ENCODE peak calls at places on chromosome 10, in four cellular contexts. X is psoas muscle, U is heart right ventricle, V is esophagus squamous epithelium. O is an unnamed sample.

GRCh38 chr10:19930936-19931859 is 115.0 kb downstream of the PLXDC2 start:
- DNase-seq in U (no peak), V (no peak), X (no peak), O (no peak)

GRCh38 chr10:33334839-33335549 is 527 bp upstream of the NRP1 start:
- DNase-seq in U (peak; percentile 87), V (no peak), X (peak; percentile 86), O (no peak)

GRCh38 chr10:3931224-3931623 is 146.2 kb upstream of the KLF6 start:
- DNase-seq in X (no peak), V (no peak), U (no peak), O (no peak)

GRCh38 chr10:63409465-63410027 is 56.2 kb downstream of the JMJD1C start:
- DNase-seq in V (no peak), U (no peak), X (no peak), O (no peak)

GRCh38 chr10:88657901-88658300 is 6.3 kb upstream of the LIPF start:
- DNase-seq in X (no peak), V (no peak), U (no peak), O (no peak)

GRCh38 chr10:49798275-49798674 is 36.2 kb upstream of the OGDHL start:
- DNase-seq in U (no peak), V (no peak), X (no peak), O (no peak)

GRCh38 chr10:72272689-72273409 is 875 bp upstream of the DDIT4 start:
- DNase-seq in V (peak; percentile 57), X (peak; percentile 98), U (peak; percentile 89), O (peak; percentile 38)

GRCh38 chr10:128066954-128067382 is 59.3 kb downstream of the MKI67 start:
- DNase-seq in U (no peak), V (no peak), X (no peak), O (no peak)

GRCh38 chr10:32979041-32979440 is 21.0 kb upstream of the ITGB1 start:
- DNase-seq in X (no peak), U (no peak), V (no peak), O (no peak)

GRCh38 chr10:35456175-35456574 is 119.9 kb downstream of the CCNY start:
- DNase-seq in X (no peak), U (no peak), V (no peak), O (no peak)
- H3K36me3 ChIP-seq in X (no peaks in the 10 kb centered on the region), U (no peaks in the 10 kb centered on the region), V (no peaks in the 10 kb centered on the region), O (no peaks in the 10 kb centered on the region)

DNA sequence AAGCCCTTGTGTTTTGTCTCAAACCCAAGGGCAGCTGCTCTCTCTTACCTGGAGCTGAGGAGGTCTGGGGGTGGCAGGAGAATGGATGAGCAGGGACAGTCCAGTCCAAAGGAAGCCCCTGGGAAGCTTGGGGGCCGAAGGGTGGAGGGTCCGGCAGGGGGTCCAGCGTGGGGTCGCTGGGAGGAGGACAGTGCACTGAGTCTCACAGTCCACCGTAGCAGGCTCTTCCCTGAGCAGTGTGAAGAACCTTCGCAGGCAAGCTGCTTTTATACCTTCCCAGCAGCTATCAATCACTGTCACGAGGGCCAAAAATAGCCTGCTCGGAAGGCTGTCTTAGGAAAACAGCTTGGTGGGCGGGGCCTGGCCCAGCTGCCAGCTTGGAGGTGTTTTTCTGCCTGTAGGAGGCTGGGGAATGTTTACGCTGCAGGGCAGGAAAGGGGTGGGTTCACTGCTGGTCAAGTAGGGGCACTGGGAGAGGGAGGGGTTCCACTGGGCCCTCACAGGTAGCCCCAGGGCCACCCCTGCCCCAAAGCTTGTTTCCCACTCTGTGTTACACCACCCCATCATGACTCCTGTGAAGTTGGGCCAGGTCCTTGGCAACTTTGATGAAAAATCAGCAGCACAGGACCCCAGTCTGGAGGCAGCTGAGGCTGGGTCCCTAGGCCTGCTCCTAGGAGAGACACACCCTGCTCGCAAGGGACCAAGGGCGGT is at the start of gene DEPP1:
- DNase-seq in V (peak; percentile 19), X (peak; percentile 96), U (peak; percentile 94), O (no peak)
- H3K4me3 ChIP-seq in V (peak within 1 kb of the TSS; percentile 26), X (peak within 1 kb of the TSS; percentile 90), U (peak within 1 kb of the TSS; percentile 74), O (no peak within 1 kb of the TSS)

GRCh38 chr10:119139464-119140067 is 25.9 kb downstream of the SFXN4 start:
- DNase-seq in V (no peak), U (peak; percentile 9), X (no peak), O (peak; percentile 71)
- H3K4me1 ChIP-seq in V (no peaks in the 10 kb centered on the region), U (no peaks in the 10 kb centered on the region), X (peaks cover 4% of the 10 kb centered on the region), O (no peaks in the 10 kb centered on the region)

GRCh38 chr10:2380218-2380617 is 642.9 kb upstream of the ADARB2 start:
- DNase-seq in U (no peak), X (no peak), V (no peak), O (no peak)
- H3K36me3 ChIP-seq in U (no peaks in the 10 kb centered on the region), X (no peaks in the 10 kb centered on the region), V (no peaks in the 10 kb centered on the region), O (no peaks in the 10 kb centered on the region)

GRCh38 chr10:60141916-60142559 is 235.7 kb upstream of the CCDC6 start:
- DNase-seq in U (no peak), V (no peak), X (no peak), O (no peak)

GRCh38 chr10:60139290-60139689 is 232.9 kb upstream of the CCDC6 start:
- DNase-seq in X (no peak), V (no peak), U (no peak), O (no peak)

GRCh38 chr10:60139798-60140566 is 233.6 kb upstream of the CCDC6 start:
- DNase-seq in V (no peak), X (no peak), U (no peak), O (no peak)

GRCh38 chr10:60142736-60143135 is 236.4 kb upstream of the CCDC6 start:
- DNase-seq in U (no peak), X (no peak), V (no peak), O (no peak)

DNA sequence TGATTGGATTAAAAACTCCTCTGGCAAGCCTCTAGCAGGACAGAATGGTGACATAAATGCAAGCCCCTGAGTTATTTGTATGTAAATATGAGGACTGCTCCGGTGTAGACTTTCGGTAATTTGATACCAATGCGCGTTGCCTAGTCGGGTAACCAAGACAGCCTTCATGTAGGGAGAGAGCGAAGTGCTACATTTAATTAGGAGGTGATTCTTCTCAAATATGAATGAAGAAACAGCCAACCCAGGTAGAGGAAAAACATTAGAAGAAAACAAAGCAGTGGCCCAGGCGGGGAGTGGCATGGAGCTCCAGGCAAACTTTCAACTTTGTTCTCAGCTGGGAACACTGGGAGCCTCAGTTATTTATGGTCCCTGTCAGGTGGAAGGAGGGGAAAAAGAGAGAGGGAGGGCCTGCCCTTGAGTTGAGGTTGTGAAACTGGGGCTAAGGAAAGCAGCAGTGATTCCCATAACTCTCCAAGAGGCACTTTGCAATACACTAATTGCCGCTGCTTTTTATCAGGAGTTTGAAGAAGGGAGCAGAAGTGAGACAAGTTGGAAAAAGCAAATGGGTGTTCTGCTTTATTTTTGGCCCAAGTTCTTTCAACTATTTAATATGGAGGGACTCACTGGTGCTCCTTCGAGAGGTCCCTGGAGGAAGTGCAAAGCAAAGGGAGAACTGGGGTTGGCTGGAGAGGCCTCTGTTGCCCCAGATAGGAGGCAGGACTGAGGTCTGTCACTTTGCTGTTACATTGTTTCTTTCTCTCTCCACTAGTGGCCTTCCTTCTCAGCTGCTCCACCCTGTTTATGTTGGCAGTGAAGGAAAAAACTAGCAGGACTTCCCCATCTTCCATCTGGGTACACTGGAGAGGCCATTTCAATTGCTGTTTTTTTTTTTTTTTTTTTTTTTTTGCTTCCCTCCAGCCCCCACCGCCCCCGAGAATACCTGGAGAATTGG is 234.6 kb upstream of the CCDC6 start:
- DNase-seq in X (peak; percentile 59), V (no peak), U (peak; percentile 34), O (no peak)
- H3K4me3 ChIP-seq in X (peak overlapping the region; percentile 65), V (no peak overlapping the region), U (peak overlapping the region; percentile 35), O (no peak overlapping the region)

GRCh38 chr10:17026686-17027485 is 102.7 kb downstream of the CUBN start:
- DNase-seq in X (no peak), U (no peak), V (no peak), O (peak; percentile 57)
- H3K4me1 ChIP-seq in X (peaks cover 6% of the 10 kb centered on the region), U (peaks cover 56% of the 10 kb centered on the region), V (peaks cover 6% of the 10 kb centered on the region), O (peaks cover 82% of the 10 kb centered on the region)